ENCODE peak calls at places on chromosomes 6 and 20, in eight cellular contexts. One of them, this sample, is unnamed.

GRCh38 chr6:71531006-71531405 is 242.4 kb downstream of the OGFRL1 start:
- DNase-seq in astrocyte: peak
- DNase-seq in dorsolateral prefrontal cortex: no peak
- DNase-seq in HFF-Myc: peak
- DNase-seq in neural crest cell: no peak
- DNase-seq in lower lobe of right lung: no peak
- DNase-seq in left ventricle myocardium inferior: no peak
- DNase-seq in GM20000: no peak
- DNase-seq in this sample: no peak

GRCh38 chr20:22581437-22582385 is 2.7 kb downstream of the FOXA2 start:
- DNase-seq in left ventricle myocardium inferior: no peak
- DNase-seq in HFF-Myc: no peak
- DNase-seq in lower lobe of right lung: peak
- DNase-seq in astrocyte: no peak
- DNase-seq in dorsolateral prefrontal cortex: no peak
- DNase-seq in GM20000: no peak
- DNase-seq in neural crest cell: no peak
- DNase-seq in this sample: no peak

GRCh38 chr6:163432300-163432699 is 17.8 kb downstream of the QKI start:
- DNase-seq in left ventricle myocardium inferior: no peak
- DNase-seq in GM20000: no peak
- DNase-seq in astrocyte: no peak
- DNase-seq in neural crest cell: no peak
- DNase-seq in lower lobe of right lung: no peak
- DNase-seq in HFF-Myc: no peak
- DNase-seq in dorsolateral prefrontal cortex: no peak
- DNase-seq in this sample: no peak

GRCh38 chr6:27290065-27290849 is 21.8 kb downstream of the POM121L2 start:
- DNase-seq in HFF-Myc: peak
- DNase-seq in dorsolateral prefrontal cortex: no peak
- DNase-seq in astrocyte: peak
- DNase-seq in left ventricle myocardium inferior: no peak
- DNase-seq in neural crest cell: no peak
- DNase-seq in lower lobe of right lung: no peak
- DNase-seq in GM20000: no peak
- DNase-seq in this sample: no peak

GRCh38 chr6:125793863-125794262 is 3.1 kb downstream of the NCOA7 start:
- DNase-seq in astrocyte: no peak
- DNase-seq in left ventricle myocardium inferior: no peak
- DNase-seq in dorsolateral prefrontal cortex: no peak
- DNase-seq in GM20000: no peak
- DNase-seq in neural crest cell: no peak
- DNase-seq in lower lobe of right lung: no peak
- DNase-seq in HFF-Myc: no peak
- DNase-seq in this sample: no peak

GRCh38 chr6:15491255-15491985 is 171.4 kb downstream of the DTNBP1 start:
- DNase-seq in dorsolateral prefrontal cortex: peak
- DNase-seq in left ventricle myocardium inferior: peak
- DNase-seq in lower lobe of right lung: peak
- DNase-seq in GM20000: peak
- DNase-seq in astrocyte: peak
- DNase-seq in neural crest cell: peak
- DNase-seq in HFF-Myc: no peak
- DNase-seq in this sample: no peak

GRCh38 chr20:40481743-40482458 is 207.1 kb downstream of the MAFB start:
- DNase-seq in HFF-Myc: no peak
- DNase-seq in GM20000: no peak
- DNase-seq in lower lobe of right lung: no peak
- DNase-seq in left ventricle myocardium inferior: no peak
- DNase-seq in neural crest cell: no peak
- DNase-seq in astrocyte: no peak
- DNase-seq in dorsolateral prefrontal cortex: no peak
- DNase-seq in this sample: no peak

GRCh38 chr20:21323640-21324039 is 20.5 kb downstream of the XRN2 start:
- DNase-seq in dorsolateral prefrontal cortex: no peak
- DNase-seq in neural crest cell: no peak
- DNase-seq in astrocyte: peak
- DNase-seq in HFF-Myc: peak
- DNase-seq in left ventricle myocardium inferior: no peak
- DNase-seq in GM20000: no peak
- DNase-seq in lower lobe of right lung: no peak
- DNase-seq in this sample: no peak

GRCh38 chr6:157644043-157644810 is 178.8 kb upstream of the SNX9 start:
- DNase-seq in lower lobe of right lung: no peak
- DNase-seq in dorsolateral prefrontal cortex: peak
- DNase-seq in astrocyte: no peak
- DNase-seq in left ventricle myocardium inferior: no peak
- DNase-seq in GM20000: no peak
- DNase-seq in HFF-Myc: no peak
- DNase-seq in neural crest cell: no peak
- DNase-seq in this sample: no peak

GRCh38 chr6:87099472-87099871 is 4.6 kb upstream of the CGA start:
- DNase-seq in GM20000: no peak
- DNase-seq in dorsolateral prefrontal cortex: no peak
- DNase-seq in HFF-Myc: no peak
- DNase-seq in astrocyte: no peak
- DNase-seq in lower lobe of right lung: no peak
- DNase-seq in left ventricle myocardium inferior: no peak
- DNase-seq in neural crest cell: no peak
- DNase-seq in this sample: no peak

GRCh38 chr6:142297996-142298753 is 3.6 kb upstream of the ADGRG6 start:
- DNase-seq in astrocyte: peak
- DNase-seq in HFF-Myc: no peak
- DNase-seq in dorsolateral prefrontal cortex: no peak
- DNase-seq in left ventricle myocardium inferior: no peak
- DNase-seq in neural crest cell: no peak
- DNase-seq in lower lobe of right lung: no peak
- DNase-seq in GM20000: no peak
- DNase-seq in this sample: no peak

GRCh38 chr6:126524927-126525326 is 185.0 kb downstream of the CENPW start:
- DNase-seq in astrocyte: no peak
- DNase-seq in dorsolateral prefrontal cortex: no peak
- DNase-seq in lower lobe of right lung: no peak
- DNase-seq in GM20000: no peak
- DNase-seq in HFF-Myc: no peak
- DNase-seq in neural crest cell: no peak
- DNase-seq in left ventricle myocardium inferior: no peak
- DNase-seq in this sample: no peak

GRCh38 chr20:22523499-22524392 is 60.6 kb downstream of the FOXA2 start:
- DNase-seq in neural crest cell: no peak
- DNase-seq in lower lobe of right lung: no peak
- DNase-seq in HFF-Myc: no peak
- DNase-seq in dorsolateral prefrontal cortex: no peak
- DNase-seq in GM20000: no peak
- DNase-seq in astrocyte: no peak
- DNase-seq in left ventricle myocardium inferior: no peak
- DNase-seq in this sample: no peak

GRCh38 chr6:30875244-30876038 is 8.9 kb upstream of the DDR1 start:
- DNase-seq in dorsolateral prefrontal cortex: no peak
- DNase-seq in lower lobe of right lung: no peak
- DNase-seq in astrocyte: no peak
- DNase-seq in HFF-Myc: no peak
- DNase-seq in neural crest cell: no peak
- DNase-seq in GM20000: no peak
- DNase-seq in left ventricle myocardium inferior: no peak
- DNase-seq in this sample: no peak

GRCh38 chr6:160662842-160663241 is 1.2 kb downstream of the LPA start:
- DNase-seq in GM20000: no peak
- DNase-seq in astrocyte: no peak
- DNase-seq in HFF-Myc: no peak
- DNase-seq in left ventricle myocardium inferior: no peak
- DNase-seq in lower lobe of right lung: no peak
- DNase-seq in neural crest cell: no peak
- DNase-seq in dorsolateral prefrontal cortex: no peak
- DNase-seq in this sample: no peak

GRCh38 chr20:60559462-60559861 is 601.2 kb downstream of the CDH26 start:
- DNase-seq in astrocyte: no peak
- DNase-seq in left ventricle myocardium inferior: no peak
- DNase-seq in neural crest cell: no peak
- DNase-seq in GM20000: no peak
- DNase-seq in dorsolateral prefrontal cortex: no peak
- DNase-seq in lower lobe of right lung: no peak
- DNase-seq in HFF-Myc: no peak
- DNase-seq in this sample: no peak

GRCh38 chr20:63416631-63417030 is 55.5 kb upstream of the CHRNA4 start:
- DNase-seq in left ventricle myocardium inferior: no peak
- DNase-seq in lower lobe of right lung: no peak
- DNase-seq in dorsolateral prefrontal cortex: peak
- DNase-seq in astrocyte: no peak
- DNase-seq in HFF-Myc: no peak
- DNase-seq in GM20000: no peak
- DNase-seq in neural crest cell: no peak
- DNase-seq in this sample: no peak

GRCh38 chr6:2505624-2506023 is 245.1 kb downstream of the MYLK4 start:
- DNase-seq in GM20000: no peak
- DNase-seq in neural crest cell: peak
- DNase-seq in left ventricle myocardium inferior: no peak
- DNase-seq in dorsolateral prefrontal cortex: no peak
- DNase-seq in HFF-Myc: no peak
- DNase-seq in lower lobe of right lung: no peak
- DNase-seq in astrocyte: no peak
- DNase-seq in this sample: no peak
- TF ChIP-seq CTCF in GM20000: no peak
- TF ChIP-seq CTCF in neural crest cell: peak
- TF ChIP-seq CTCF in left ventricle myocardium inferior: peak
- TF ChIP-seq CTCF in dorsolateral prefrontal cortex: no peak
- TF ChIP-seq CTCF in HFF-Myc: peak
- TF ChIP-seq CTCF in lower lobe of right lung: no peak
- TF ChIP-seq CTCF in astrocyte: no peak
- TF ChIP-seq CTCF in this sample: peak

GRCh38 chr6:150684715-150685459 is 85.2 kb downstream of the PLEKHG1 start:
- DNase-seq in left ventricle myocardium inferior: no peak
- DNase-seq in dorsolateral prefrontal cortex: no peak
- DNase-seq in GM20000: no peak
- DNase-seq in astrocyte: no peak
- DNase-seq in HFF-Myc: no peak
- DNase-seq in lower lobe of right lung: no peak
- DNase-seq in neural crest cell: no peak
- DNase-seq in this sample: no peak

GRCh38 chr6:150681992-150682391 is 82.3 kb downstream of the PLEKHG1 start:
- DNase-seq in HFF-Myc: no peak
- DNase-seq in neural crest cell: no peak
- DNase-seq in left ventricle myocardium inferior: no peak
- DNase-seq in lower lobe of right lung: no peak
- DNase-seq in GM20000: no peak
- DNase-seq in astrocyte: no peak
- DNase-seq in dorsolateral prefrontal cortex: no peak
- DNase-seq in this sample: no peak

GRCh38 chr6:150683320-150683719 is 83.6 kb downstream of the PLEKHG1 start:
- DNase-seq in astrocyte: no peak
- DNase-seq in neural crest cell: no peak
- DNase-seq in left ventricle myocardium inferior: peak
- DNase-seq in HFF-Myc: no peak
- DNase-seq in dorsolateral prefrontal cortex: no peak
- DNase-seq in GM20000: no peak
- DNase-seq in lower lobe of right lung: no peak
- DNase-seq in this sample: no peak

GRCh38 chr6:150685860-150686259 is 86.2 kb downstream of the PLEKHG1 start:
- DNase-seq in neural crest cell: no peak
- DNase-seq in astrocyte: no peak
- DNase-seq in HFF-Myc: no peak
- DNase-seq in lower lobe of right lung: peak
- DNase-seq in left ventricle myocardium inferior: no peak
- DNase-seq in GM20000: peak
- DNase-seq in dorsolateral prefrontal cortex: no peak
- DNase-seq in this sample: no peak

GRCh38 chr6:150684161-150684560 is 84.5 kb downstream of the PLEKHG1 start:
- DNase-seq in GM20000: no peak
- DNase-seq in left ventricle myocardium inferior: no peak
- DNase-seq in HFF-Myc: no peak
- DNase-seq in neural crest cell: no peak
- DNase-seq in lower lobe of right lung: no peak
- DNase-seq in astrocyte: no peak
- DNase-seq in dorsolateral prefrontal cortex: no peak
- DNase-seq in this sample: no peak
- TF ChIP-seq CTCF in GM20000: no peak
- TF ChIP-seq CTCF in left ventricle myocardium inferior: no peak
- TF ChIP-seq CTCF in HFF-Myc: no peak
- TF ChIP-seq CTCF in neural crest cell: no peak
- TF ChIP-seq CTCF in lower lobe of right lung: no peak
- TF ChIP-seq CTCF in astrocyte: no peak
- TF ChIP-seq CTCF in dorsolateral prefrontal cortex: no peak
- TF ChIP-seq CTCF in this sample: no peak

GRCh38 chr6:109058620-109059019 is 36.0 kb downstream of the SESN1 start:
- DNase-seq in astrocyte: no peak
- DNase-seq in lower lobe of right lung: no peak
- DNase-seq in neural crest cell: no peak
- DNase-seq in HFF-Myc: no peak
- DNase-seq in GM20000: no peak
- DNase-seq in left ventricle myocardium inferior: no peak
- DNase-seq in dorsolateral prefrontal cortex: no peak
- DNase-seq in this sample: no peak

GRCh38 chr6:109060585-109060984 is 34.1 kb downstream of the SESN1 start:
- DNase-seq in dorsolateral prefrontal cortex: no peak
- DNase-seq in lower lobe of right lung: no peak
- DNase-seq in astrocyte: no peak
- DNase-seq in HFF-Myc: no peak
- DNase-seq in GM20000: no peak
- DNase-seq in left ventricle myocardium inferior: no peak
- DNase-seq in neural crest cell: no peak
- DNase-seq in this sample: no peak

GRCh38 chr6:109059148-109059547 is 35.5 kb downstream of the SESN1 start:
- DNase-seq in GM20000: no peak
- DNase-seq in astrocyte: no peak
- DNase-seq in dorsolateral prefrontal cortex: no peak
- DNase-seq in left ventricle myocardium inferior: no peak
- DNase-seq in neural crest cell: no peak
- DNase-seq in HFF-Myc: no peak
- DNase-seq in lower lobe of right lung: no peak
- DNase-seq in this sample: no peak

GRCh38 chr6:109062216-109062615 is 32.4 kb downstream of the SESN1 start:
- DNase-seq in lower lobe of right lung: no peak
- DNase-seq in neural crest cell: no peak
- DNase-seq in astrocyte: no peak
- DNase-seq in dorsolateral prefrontal cortex: no peak
- DNase-seq in GM20000: no peak
- DNase-seq in HFF-Myc: no peak
- DNase-seq in left ventricle myocardium inferior: no peak
- DNase-seq in this sample: no peak

DNA sequence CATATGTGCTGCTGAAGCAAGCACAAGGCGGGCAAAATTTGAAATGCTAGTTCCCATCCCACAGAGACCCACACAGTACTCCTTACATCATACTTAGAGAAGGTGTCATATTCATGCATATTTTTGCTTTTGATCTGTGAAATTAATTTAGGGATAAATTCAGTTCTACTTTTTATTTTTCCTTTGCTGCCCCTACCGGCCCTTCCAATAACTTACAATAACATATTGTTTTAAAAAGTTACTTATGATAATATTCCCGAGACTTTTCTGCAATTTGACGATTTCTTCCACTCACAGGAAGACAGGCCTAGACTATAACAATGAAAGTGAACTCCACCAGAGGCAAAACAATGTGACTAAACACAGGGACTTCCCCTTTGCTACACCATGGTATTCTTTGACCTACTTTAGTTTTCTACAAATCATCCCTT is 35.0 kb downstream of the SESN1 start:
- DNase-seq in HFF-Myc: no peak
- DNase-seq in lower lobe of right lung: no peak
- DNase-seq in left ventricle myocardium inferior: no peak
- DNase-seq in GM20000: peak
- DNase-seq in neural crest cell: no peak
- DNase-seq in dorsolateral prefrontal cortex: no peak
- DNase-seq in astrocyte: no peak
- DNase-seq in this sample: no peak
- TF ChIP-seq CTCF in HFF-Myc: no peak
- TF ChIP-seq CTCF in lower lobe of right lung: peak
- TF ChIP-seq CTCF in left ventricle myocardium inferior: peak
- TF ChIP-seq CTCF in GM20000: no peak
- TF ChIP-seq CTCF in neural crest cell: no peak
- TF ChIP-seq CTCF in dorsolateral prefrontal cortex: peak
- TF ChIP-seq CTCF in astrocyte: no peak
- TF ChIP-seq CTCF in this sample: peak

GRCh38 chr6:167826230-167827061 is at the start of gene AFDN:
- DNase-seq in neural crest cell: peak
- DNase-seq in GM20000: peak
- DNase-seq in astrocyte: no peak
- DNase-seq in dorsolateral prefrontal cortex: peak
- DNase-seq in left ventricle myocardium inferior: peak
- DNase-seq in HFF-Myc: no peak
- DNase-seq in lower lobe of right lung: peak
- DNase-seq in this sample: peak
- TF ChIP-seq CTCF in neural crest cell: peak
- TF ChIP-seq CTCF in GM20000: peak
- TF ChIP-seq CTCF in astrocyte: no peak
- TF ChIP-seq CTCF in dorsolateral prefrontal cortex: peak
- TF ChIP-seq CTCF in left ventricle myocardium inferior: peak
- TF ChIP-seq CTCF in HFF-Myc: no peak
- TF ChIP-seq CTCF in lower lobe of right lung: peak
- TF ChIP-seq CTCF in this sample: peak

This sample was measured in chondrocyte.